ENCODE peak calls at places on chromosome 1, in six cellular contexts. One of them, this sample, is unnamed.

GRCh38 chr1:164613176-164613575 is 54.2 kb downstream of the PBX1 start:
- DNase-seq in neuronal stem cell: no peak
- DNase-seq in mesendoderm: peak; percentile 66
- DNase-seq in H1: no peak
- DNase-seq in mesenchymal stem cell: no peak
- DNase-seq in H9: no peak
- DNase-seq in this sample: no peak

GRCh38 chr1:114770989-114771388 is 9.5 kb downstream of the SIKE1 start:
- DNase-seq in neuronal stem cell: no peak
- DNase-seq in mesendoderm: no peak
- DNase-seq in H1: no peak
- DNase-seq in mesenchymal stem cell: no peak
- DNase-seq in H9: no peak
- DNase-seq in this sample: no peak

GRCh38 chr1:79744746-79745145 is 738.2 kb upstream of the ADGRL4 start:
- DNase-seq in neuronal stem cell: no peak
- DNase-seq in mesendoderm: no peak
- DNase-seq in H1: no peak
- DNase-seq in mesenchymal stem cell: no peak
- DNase-seq in H9: no peak
- DNase-seq in this sample: no peak

GRCh38 chr1:234520908-234521801 is 42.2 kb upstream of the TARBP1 start:
- DNase-seq in neuronal stem cell: no peak
- DNase-seq in mesendoderm: no peak
- DNase-seq in H1: no peak
- DNase-seq in mesenchymal stem cell: no peak
- DNase-seq in H9: no peak
- DNase-seq in this sample: no peak

GRCh38 chr1:74811421-74812179 is 78.6 kb downstream of the TYW3 start:
- DNase-seq in neuronal stem cell: no peak
- DNase-seq in mesendoderm: no peak
- DNase-seq in H1: no peak
- DNase-seq in mesenchymal stem cell: no peak
- DNase-seq in H9: no peak
- DNase-seq in this sample: no peak

GRCh38 chr1:158019177-158019868 is 25.9 kb downstream of the KIRREL1 start:
- DNase-seq in neuronal stem cell: peak; percentile 69
- DNase-seq in mesendoderm: peak; percentile 98
- DNase-seq in H1: peak; percentile 57
- DNase-seq in mesenchymal stem cell: peak; percentile 97
- DNase-seq in H9: peak; percentile 82
- DNase-seq in this sample: peak; percentile 94

GRCh38 chr1:112533029-112533428 is 24.3 kb downstream of the WNT2B start:
- DNase-seq in neuronal stem cell: no peak
- DNase-seq in mesendoderm: peak; percentile 52
- DNase-seq in H1: no peak
- DNase-seq in mesenchymal stem cell: peak; percentile 70
- DNase-seq in H9: no peak
- DNase-seq in this sample: peak; percentile 93

GRCh38 chr1:226063362-226064167 is 1.0 kb downstream of the H3-3A start:
- DNase-seq in neuronal stem cell: peak; percentile 45
- DNase-seq in mesendoderm: peak; percentile 64
- DNase-seq in H1: no peak
- DNase-seq in mesenchymal stem cell: peak; percentile 68
- DNase-seq in H9: peak; percentile 45
- DNase-seq in this sample: peak; percentile 28

GRCh38 chr1:212791261-212791675 is 309 bp downstream of the NSL1 start:
- DNase-seq in neuronal stem cell: no peak
- DNase-seq in mesendoderm: no peak
- DNase-seq in H1: no peak
- DNase-seq in mesenchymal stem cell: peak; percentile 87
- DNase-seq in H9: no peak
- DNase-seq in this sample: peak; percentile 65

GRCh38 chr1:81664341-81664740 is 136.4 kb upstream of the ADGRL2 start:
- DNase-seq in neuronal stem cell: no peak
- DNase-seq in mesendoderm: peak; percentile 49
- DNase-seq in H1: no peak
- DNase-seq in mesenchymal stem cell: no peak
- DNase-seq in H9: no peak
- DNase-seq in this sample: peak; percentile 55

GRCh38 chr1:98176414-98176813 is 255.6 kb upstream of the DPYD start:
- DNase-seq in neuronal stem cell: no peak
- DNase-seq in mesendoderm: no peak
- DNase-seq in H1: no peak
- DNase-seq in mesenchymal stem cell: no peak
- DNase-seq in H9: no peak
- DNase-seq in this sample: no peak

GRCh38 chr1:175146535-175147213 is 45.9 kb downstream of the KIAA0040 start:
- DNase-seq in neuronal stem cell: peak; percentile 65
- DNase-seq in mesendoderm: peak; percentile 85
- DNase-seq in H1: peak; percentile 61
- DNase-seq in mesenchymal stem cell: peak; percentile 64
- DNase-seq in H9: peak; percentile 89
- DNase-seq in this sample: peak; percentile 28

GRCh38 chr1:232856556-232856955 is 51.3 kb downstream of the MAP10 start:
- DNase-seq in neuronal stem cell: no peak
- DNase-seq in mesendoderm: peak; percentile 2
- DNase-seq in H1: no peak
- DNase-seq in mesenchymal stem cell: no peak
- DNase-seq in H9: no peak
- DNase-seq in this sample: peak; percentile 15

GRCh38 chr1:162373541-162374375 is 2.9 kb downstream of the SPATA46 start:
- DNase-seq in neuronal stem cell: no peak
- DNase-seq in mesendoderm: no peak
- DNase-seq in H1: no peak
- DNase-seq in mesenchymal stem cell: peak; percentile 71
- DNase-seq in H9: no peak
- DNase-seq in this sample: peak; percentile 16

GRCh38 chr1:3578906-3579305 is 32.4 kb downstream of the MEGF6 start:
- DNase-seq in neuronal stem cell: no peak
- DNase-seq in mesendoderm: no peak
- DNase-seq in H1: no peak
- DNase-seq in mesenchymal stem cell: no peak
- DNase-seq in H9: no peak
- DNase-seq in this sample: no peak

GRCh38 chr1:15339580-15339979 is 70.1 kb upstream of the EFHD2 start:
- DNase-seq in neuronal stem cell: no peak
- DNase-seq in mesendoderm: no peak
- DNase-seq in H1: no peak
- DNase-seq in mesenchymal stem cell: no peak
- DNase-seq in H9: no peak
- DNase-seq in this sample: no peak

GRCh38 chr1:41592451-41593125 is 108.1 kb upstream of the EDN2 start:
- DNase-seq in neuronal stem cell: no peak
- DNase-seq in mesendoderm: no peak
- DNase-seq in H1: no peak
- DNase-seq in mesenchymal stem cell: no peak
- DNase-seq in H9: no peak
- DNase-seq in this sample: no peak

GRCh38 chr1:206714331-206715058 is 29.8 kb downstream of the MAPKAPK2 start:
- DNase-seq in neuronal stem cell: no peak
- DNase-seq in mesendoderm: no peak
- DNase-seq in H1: no peak
- DNase-seq in mesenchymal stem cell: peak; percentile 88
- DNase-seq in H9: no peak
- DNase-seq in this sample: peak; percentile 82

GRCh38 chr1:39102537-39103320 is 76.6 kb downstream of the NDUFS5 start:
- DNase-seq in neuronal stem cell: peak; percentile 63
- DNase-seq in mesendoderm: peak; percentile 90
- DNase-seq in H1: no peak
- DNase-seq in mesenchymal stem cell: peak; percentile 92
- DNase-seq in H9: peak; percentile 63
- DNase-seq in this sample: peak; percentile 83

GRCh38 chr1:172532700-172533510 is at the start of gene SUCO:
- DNase-seq in neuronal stem cell: peak; percentile 99
- DNase-seq in mesendoderm: peak; percentile 100
- DNase-seq in H1: peak; percentile 97
- DNase-seq in mesenchymal stem cell: peak; percentile 99
- DNase-seq in H9: peak; percentile 100
- DNase-seq in this sample: peak; percentile 99

GRCh38 chr1:172531412-172531811 is 1.5 kb upstream of the SUCO start:
- DNase-seq in neuronal stem cell: no peak
- DNase-seq in mesendoderm: no peak
- DNase-seq in H1: no peak
- DNase-seq in mesenchymal stem cell: no peak
- DNase-seq in H9: no peak
- DNase-seq in this sample: no peak

GRCh38 chr1:172531846-172532699 is 877 bp upstream of the SUCO start:
- DNase-seq in neuronal stem cell: peak; percentile 96
- DNase-seq in mesendoderm: peak; percentile 99
- DNase-seq in H1: peak; percentile 80
- DNase-seq in mesenchymal stem cell: peak; percentile 99
- DNase-seq in H9: peak; percentile 95
- DNase-seq in this sample: peak; percentile 99

GRCh38 chr1:172530000-172530399 is 3.0 kb upstream of the SUCO start:
- DNase-seq in neuronal stem cell: no peak
- DNase-seq in mesendoderm: no peak
- DNase-seq in H1: no peak
- DNase-seq in mesenchymal stem cell: no peak
- DNase-seq in H9: no peak
- DNase-seq in this sample: no peak

DNA sequence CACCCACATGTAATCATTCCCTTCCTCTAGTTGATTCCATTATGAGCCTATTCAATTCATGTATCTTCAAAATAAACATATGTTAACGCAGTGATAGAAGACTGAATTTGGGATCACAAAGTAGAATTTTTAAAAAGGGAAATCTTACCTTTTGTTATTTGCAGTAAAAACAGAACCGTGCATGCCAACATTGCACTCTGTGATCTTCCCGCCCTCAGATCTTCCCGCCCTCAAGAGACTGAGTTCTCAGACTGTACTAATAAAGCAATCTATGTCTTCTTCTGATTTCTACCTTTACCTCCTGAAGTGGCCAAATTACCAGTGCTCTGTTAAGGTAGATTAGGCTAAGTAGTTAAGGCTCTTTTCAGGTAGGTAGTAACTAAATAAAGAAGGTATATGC is 3.6 kb upstream of the SUCO start:
- DNase-seq in neuronal stem cell: no peak
- DNase-seq in mesendoderm: no peak
- DNase-seq in H1: no peak
- DNase-seq in mesenchymal stem cell: no peak
- DNase-seq in H9: no peak
- DNase-seq in this sample: no peak
- H2BK15ac ChIP-seq in neuronal stem cell: no peak overlapping the region
- H2BK15ac ChIP-seq in mesendoderm: no peak overlapping the region
- H2BK15ac ChIP-seq in H1: no peak overlapping the region
- H2BK15ac ChIP-seq in mesenchymal stem cell: no peak overlapping the region
- H2BK15ac ChIP-seq in H9: no peak overlapping the region
- H2BK15ac ChIP-seq in this sample: no peak overlapping the region

GRCh38 chr1:101483982-101484381 is 247.2 kb downstream of the S1PR1 start:
- DNase-seq in neuronal stem cell: no peak
- DNase-seq in mesendoderm: no peak
- DNase-seq in H1: no peak
- DNase-seq in mesenchymal stem cell: no peak
- DNase-seq in H9: no peak
- DNase-seq in this sample: no peak
- H2BK15ac ChIP-seq in neuronal stem cell: no peak overlapping the region
- H2BK15ac ChIP-seq in mesendoderm: no peak overlapping the region
- H2BK15ac ChIP-seq in H1: no peak overlapping the region
- H2BK15ac ChIP-seq in mesenchymal stem cell: no peak overlapping the region
- H2BK15ac ChIP-seq in H9: no peak overlapping the region
- H2BK15ac ChIP-seq in this sample: no peak overlapping the region

GRCh38 chr1:18362150-18362549 is 118.6 kb upstream of the KLHDC7A start:
- DNase-seq in neuronal stem cell: no peak
- DNase-seq in mesendoderm: no peak
- DNase-seq in H1: no peak
- DNase-seq in mesenchymal stem cell: no peak
- DNase-seq in H9: no peak
- DNase-seq in this sample: no peak

GRCh38 chr1:18363436-18363835 is 117.3 kb upstream of the KLHDC7A start:
- DNase-seq in neuronal stem cell: no peak
- DNase-seq in mesendoderm: no peak
- DNase-seq in H1: no peak
- DNase-seq in mesenchymal stem cell: no peak
- DNase-seq in H9: no peak
- DNase-seq in this sample: no peak

GRCh38 chr1:18360251-18360650 is 120.5 kb upstream of the KLHDC7A start:
- DNase-seq in neuronal stem cell: no peak
- DNase-seq in mesendoderm: peak; percentile 37
- DNase-seq in H1: no peak
- DNase-seq in mesenchymal stem cell: no peak
- DNase-seq in H9: no peak
- DNase-seq in this sample: no peak

DNA sequence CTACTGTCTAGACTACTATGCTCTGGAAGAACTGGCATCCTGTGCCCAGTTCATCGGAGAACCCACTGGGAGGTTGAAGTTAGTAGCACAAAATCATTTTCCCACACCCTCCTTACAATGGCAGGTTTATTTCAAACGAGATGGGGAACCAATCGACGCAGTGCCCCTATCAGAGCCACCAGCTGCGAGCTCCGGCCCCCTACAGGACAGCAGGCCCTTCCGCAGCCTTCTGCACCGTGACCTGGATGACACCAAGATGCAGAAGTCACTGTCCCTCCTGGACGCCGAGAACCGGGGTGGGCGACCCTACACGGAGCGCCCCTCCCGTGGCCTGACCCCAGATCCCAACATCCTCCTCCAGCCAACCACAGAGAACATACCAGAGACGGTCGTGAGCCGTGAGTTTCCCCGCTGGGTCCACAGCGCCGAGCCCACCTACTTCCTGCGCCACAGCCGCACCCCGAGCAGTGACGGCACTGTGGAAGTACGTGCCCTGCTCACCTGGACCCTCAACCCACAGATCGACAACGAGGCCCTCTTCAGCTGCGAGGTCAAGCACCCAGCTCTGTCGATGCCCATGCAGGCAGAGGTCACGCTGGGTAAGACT is 115.5 kb upstream of the KLHDC7A start:
- DNase-seq in neuronal stem cell: no peak
- DNase-seq in mesendoderm: no peak
- DNase-seq in H1: no peak
- DNase-seq in mesenchymal stem cell: no peak
- DNase-seq in H9: no peak
- DNase-seq in this sample: no peak
- H2BK15ac ChIP-seq in neuronal stem cell: peak overlapping the region; percentile 31
- H2BK15ac ChIP-seq in mesendoderm: no peak overlapping the region
- H2BK15ac ChIP-seq in H1: no peak overlapping the region
- H2BK15ac ChIP-seq in mesenchymal stem cell: no peak overlapping the region
- H2BK15ac ChIP-seq in H9: no peak overlapping the region
- H2BK15ac ChIP-seq in this sample: no peak overlapping the region

DNA sequence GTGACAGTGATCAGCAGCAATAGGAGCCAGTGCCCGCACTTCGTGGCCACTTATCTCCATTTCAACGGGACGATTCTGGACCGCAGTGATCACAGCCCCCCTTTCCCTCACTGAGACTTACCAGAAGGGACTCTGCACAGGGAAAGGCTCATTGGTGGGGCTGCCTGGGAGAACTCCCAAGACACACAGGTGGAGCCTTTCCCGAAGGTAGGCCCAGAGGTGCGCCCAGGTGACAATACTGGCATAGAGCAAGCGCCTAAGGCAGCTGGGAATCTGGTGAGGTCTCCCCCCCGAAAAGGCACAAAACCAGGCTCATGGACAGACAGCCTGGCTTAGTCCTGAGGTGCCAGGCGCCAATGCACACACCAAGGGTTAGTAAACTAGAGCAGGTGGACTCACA is 318.9 kb downstream of the AJAP1 start:
- DNase-seq in neuronal stem cell: no peak
- DNase-seq in mesendoderm: no peak
- DNase-seq in H1: no peak
- DNase-seq in mesenchymal stem cell: no peak
- DNase-seq in H9: no peak
- DNase-seq in this sample: no peak
- H2BK15ac ChIP-seq in neuronal stem cell: no peak overlapping the region
- H2BK15ac ChIP-seq in mesendoderm: no peak overlapping the region
- H2BK15ac ChIP-seq in H1: no peak overlapping the region
- H2BK15ac ChIP-seq in mesenchymal stem cell: no peak overlapping the region
- H2BK15ac ChIP-seq in H9: no peak overlapping the region
- H2BK15ac ChIP-seq in this sample: no peak overlapping the region